ENCODE peak calls at places on chromosomes 12 and 14, in nine cellular contexts. Y is neural progenitor cell, U is OCI-LY7, Q is fibroblast of lung, H is DND-41, R is hepatocyte, E is IMR-90, F is K562, X is SK-N-SH. P is an unnamed sample.

GRCh38 chr12:119071638-119072231 is 90.4 kb downstream of the SRRM4 start:
- DNase-seq in E (no peak), X (peak; percentile 27), U (no peak), R (no peak), Q (no peak), H (no peak), F (no peak), Y (no peak), P (no peak)

GRCh38 chr12:57241556-57242310 is 9.3 kb downstream of the STAC3 start:
- DNase-seq in H (no peak), X (peak; percentile 57), Q (no peak), R (no peak), U (peak; percentile 53), F (no peak), Y (no peak), E (no peak), P (no peak)

GRCh38 chr12:119592232-119592631 is 1.3 kb upstream of the TMEM233 start:
- DNase-seq in X (peak; percentile 62), R (no peak), U (no peak), Y (no peak), E (no peak), F (peak; percentile 61), H (no peak), Q (peak; percentile 41), P (peak; percentile 44)

GRCh38 chr14:68918612-68919011 is 60.5 kb downstream of the ACTN1 start:
- DNase-seq in Y (no peak), Q (no peak), X (no peak), F (no peak), R (no peak), U (no peak), E (no peak), H (no peak), P (no peak)

GRCh38 chr14:56153271-56153670 is 35.1 kb downstream of the PELI2 start:
- DNase-seq in F (no peak), U (no peak), Q (no peak), X (no peak), H (no peak), R (no peak), Y (no peak), E (peak; percentile 32), P (no peak)

GRCh38 chr14:29016050-29016900 is 249.7 kb downstream of the FOXG1 start:
- DNase-seq in X (peak; percentile 7), E (peak; percentile 51), U (peak; percentile 27), Y (peak; percentile 66), R (peak; percentile 59), F (peak; percentile 7), H (peak; percentile 35), Q (peak; percentile 40), P (peak; percentile 66)

GRCh38 chr12:44847888-44848770 is 28.0 kb downstream of the NELL2 start:
- DNase-seq in U (peak; percentile 90), E (no peak), Q (no peak), R (no peak), X (no peak), Y (no peak), F (no peak), H (peak; percentile 86), P (no peak)

GRCh38 chr14:24798911-24799310 is 164.9 kb upstream of the GZMB start:
- DNase-seq in X (no peak), R (no peak), E (no peak), U (no peak), Y (no peak), Q (no peak), F (no peak), H (no peak), P (no peak)

GRCh38 chr14:74835607-74836250 is 40.2 kb downstream of the PROX2 start:
- DNase-seq in Y (no peak), U (peak; percentile 46), H (no peak), X (no peak), E (no peak), F (no peak), Q (no peak), R (no peak), P (no peak)

GRCh38 chr12:45170456-45171042 is 45.3 kb upstream of the ANO6 start:
- DNase-seq in R (peak; percentile 86), U (peak; percentile 70), X (peak; percentile 67), E (peak; percentile 77), H (peak; percentile 83), F (peak; percentile 80), Y (peak; percentile 86), Q (peak; percentile 64), P (peak; percentile 85)

GRCh38 chr12:53173085-53173715 is 7.3 kb upstream of the ZNF740 start:
- DNase-seq in H (no peak), F (peak; percentile 5), Q (peak; percentile 50), Y (no peak), R (no peak), U (no peak), X (no peak), E (peak; percentile 53), P (peak; percentile 68)
- H2AFZ ChIP-seq in H (no peak overlapping the region), F (no peak overlapping the region), Q (peak overlapping the region; percentile 17), Y (no peak overlapping the region), R (no peak overlapping the region), U (no peak overlapping the region), X (peak overlapping the region; percentile 35), E (peak overlapping the region; percentile 92), P (peak overlapping the region; percentile 71)

DNA sequence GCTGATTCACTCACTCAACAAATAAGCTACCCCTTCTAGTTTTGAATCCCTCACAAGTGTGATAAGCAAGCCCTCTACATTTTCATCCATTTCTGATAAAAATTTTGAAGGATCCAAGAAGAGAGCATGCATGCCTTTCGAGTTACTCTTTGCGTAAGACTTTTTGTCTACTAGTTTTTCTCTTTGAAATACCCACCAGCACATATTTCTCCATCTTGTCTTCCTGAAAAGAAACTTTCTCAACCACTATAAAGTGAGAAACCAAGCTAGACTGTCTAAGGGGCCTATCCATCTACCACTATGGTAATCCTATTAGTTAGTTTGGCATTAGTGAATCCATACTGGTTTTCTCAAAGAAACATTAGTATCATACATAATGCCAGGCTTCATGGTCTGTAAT is 56.9 kb downstream of the PARP11 start:
- DNase-seq in U (no peak), Q (no peak), H (no peak), Y (no peak), E (peak; percentile 19), X (no peak), F (no peak), R (no peak), P (no peak)
- H3K27ac ChIP-seq in U (no peak overlapping the region), Q (no peak overlapping the region), H (no peak overlapping the region), Y (no peak overlapping the region), E (no peak overlapping the region), X (no peak overlapping the region), F (no peak overlapping the region), R (no peak overlapping the region), P (no peak overlapping the region)

GRCh38 chr12:108099778-108100177 is 29.3 kb upstream of the WSCD2 start:
- DNase-seq in X (no peak), U (no peak), E (no peak), Y (no peak), F (no peak), R (peak; percentile 47), H (no peak), Q (no peak), P (no peak)

GRCh38 chr12:108101605-108102175 is 27.4 kb upstream of the WSCD2 start:
- DNase-seq in F (no peak), Q (no peak), R (no peak), H (no peak), E (no peak), U (no peak), Y (no peak), X (peak; percentile 30), P (no peak)

GRCh38 chr12:108097160-108097911 is 31.8 kb upstream of the WSCD2 start:
- DNase-seq in E (no peak), H (no peak), U (no peak), F (peak; percentile 24), Y (no peak), X (no peak), R (no peak), Q (no peak), P (no peak)

GRCh38 chr12:108098374-108098773 is 30.7 kb upstream of the WSCD2 start:
- DNase-seq in F (no peak), Y (no peak), Q (no peak), R (no peak), X (no peak), U (no peak), E (no peak), H (no peak), P (no peak)

DNA sequence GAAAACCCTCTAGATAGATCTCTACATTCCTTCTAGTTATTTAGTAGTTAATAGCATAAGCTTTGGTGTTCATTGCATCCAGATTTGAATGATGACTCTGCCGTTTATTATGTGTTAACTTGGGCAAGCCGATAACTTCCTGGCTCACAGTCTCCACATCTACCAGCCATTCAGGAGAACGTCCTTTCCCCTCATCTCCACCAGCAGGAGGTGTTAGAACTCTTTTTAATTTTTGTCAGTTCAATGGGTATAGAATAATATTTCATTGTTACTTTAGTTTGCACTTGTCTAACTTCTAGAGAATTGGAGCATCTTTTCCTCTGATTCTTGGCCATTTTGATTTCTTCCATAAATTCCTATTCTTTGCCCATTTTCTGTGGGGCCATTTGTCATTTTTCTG is 30.0 kb upstream of the WSCD2 start:
- DNase-seq in F (peak; percentile 27), E (no peak), Q (no peak), Y (no peak), H (no peak), U (no peak), R (no peak), X (no peak), P (peak; percentile 19)
- TF ChIP-seq CTCF in F (peak; percentile 62), E (no peak), Q (no peak), Y (peak; percentile 29), H (peak; percentile 29), U (peak; percentile 37), R (peak; percentile 30), X (no peak), P (peak; percentile 37)

GRCh38 chr12:76980196-76980595 is 85.2 kb downstream of the E2F7 start:
- DNase-seq in U (no peak), Q (no peak), R (no peak), X (no peak), E (no peak), F (no peak), Y (no peak), H (no peak), P (no peak)
- H2AFZ ChIP-seq in U (no peak overlapping the region), Q (no peak overlapping the region), R (no peak overlapping the region), X (no peak overlapping the region), E (no peak overlapping the region), F (no peak overlapping the region), Y (no peak overlapping the region), H (no peak overlapping the region), P (no peak overlapping the region)

GRCh38 chr12:47823422-47824086 is 3.9 kb upstream of the HDAC7 start:
- DNase-seq in X (no peak), Y (no peak), Q (no peak), H (no peak), F (no peak), R (no peak), E (no peak), U (no peak), P (no peak)

GRCh38 chr12:47824198-47824597 is 4.5 kb upstream of the HDAC7 start:
- DNase-seq in U (peak; percentile 55), F (no peak), Y (no peak), Q (no peak), R (no peak), X (no peak), H (peak; percentile 71), E (no peak), P (no peak)

GRCh38 chr12:47822386-47822785 is 2.7 kb upstream of the HDAC7 start:
- DNase-seq in Q (no peak), F (no peak), X (no peak), E (no peak), U (no peak), R (no peak), H (no peak), Y (no peak), P (no peak)

GRCh38 chr12:47821346-47821706 is 1.6 kb upstream of the HDAC7 start:
- DNase-seq in Q (peak; percentile 48), E (no peak), R (no peak), Y (no peak), U (no peak), F (no peak), H (no peak), X (no peak), P (no peak)

GRCh38 chr12:47822863-47823262 is 3.2 kb upstream of the HDAC7 start:
- DNase-seq in Y (no peak), H (no peak), X (no peak), F (no peak), R (no peak), E (no peak), U (no peak), Q (no peak), P (peak; percentile 76)
- H3K27ac ChIP-seq in Y (no peak overlapping the region), H (no peak overlapping the region), X (no peak overlapping the region), F (no peak overlapping the region), R (peak overlapping the region; percentile 98), E (no peak overlapping the region), U (no peak overlapping the region), Q (no peak overlapping the region), P (peak overlapping the region; percentile 76)

P was measured in PC-3.